ENCODE peak calls at places on chromosome 19, in ten cellular contexts. Y is breast epithelium, E is GM12865, M is hepatocyte, D is cardiac fibroblast, L is GM20000, F is foreskin fibroblast, W is choroid plexus epithelial cell, A is neural crest cell, U is dorsolateral prefrontal cortex. B is an unnamed sample.

GRCh38 chr19:46495789-46496099 is at the start of gene PNMA8B:
- DNase-seq in Y (no peak), W (peak), E (peak), M (peak), L (peak), U (peak), D (peak), F (peak), A (peak), B (no peak)

GRCh38 chr19:35114656-35115537 is 726 bp upstream of the FXYD3 start:
- DNase-seq in L (peak), W (peak), D (peak), A (peak), E (peak), Y (peak), F (no peak), U (peak), M (peak), B (peak)

GRCh38 chr19:1975081-1975480 is 34.1 kb downstream of the CSNK1G2 start:
- DNase-seq in E (no peak), M (no peak), Y (no peak), A (no peak), L (no peak), F (no peak), W (no peak), U (no peak), D (peak), B (no peak)

GRCh38 chr19:28737021-28737525 is 475.9 kb downstream of the UQCRFS1 start:
- DNase-seq in U (no peak), E (peak), A (no peak), L (peak), W (peak), F (peak), Y (no peak), M (peak), D (peak), B (no peak)

GRCh38 chr19:4354897-4355296 is 11.5 kb downstream of the MPND start:
- DNase-seq in D (no peak), U (no peak), A (no peak), M (peak), L (no peak), Y (no peak), W (no peak), E (no peak), F (no peak), B (no peak)

GRCh38 chr19:55086730-55087541 is 11.3 kb downstream of the EPS8L1 start:
- DNase-seq in L (peak), M (peak), F (peak), A (peak), Y (peak), U (peak), E (peak), D (peak), W (peak), B (peak)

GRCh38 chr19:3367572-3368440 is 1.4 kb downstream of the NFIC start:
- DNase-seq in W (no peak), Y (no peak), U (no peak), D (no peak), M (no peak), F (no peak), A (no peak), E (peak), L (no peak), B (no peak)

GRCh38 chr19:17997969-17998826 is 9.8 kb upstream of the ARRDC2 start:
- DNase-seq in U (no peak), F (peak), D (peak), L (no peak), A (no peak), M (peak), W (no peak), Y (no peak), E (no peak), B (no peak)

GRCh38 chr19:7652061-7652641 is 15.2 kb downstream of the STXBP2 start:
- DNase-seq in Y (peak), W (peak), E (peak), L (peak), D (peak), M (peak), U (peak), F (peak), A (peak), B (peak)

GRCh38 chr19:44643605-44644390 is at the start of gene PVR:
- DNase-seq in D (peak), U (peak), A (peak), W (peak), L (peak), M (peak), Y (peak), E (peak), F (peak), B (peak)

GRCh38 chr19:46284635-46285034 is 12.2 kb upstream of the HIF3A start:
- DNase-seq in U (no peak), Y (no peak), A (no peak), E (no peak), F (no peak), M (no peak), W (no peak), L (no peak), D (no peak), B (no peak)

GRCh38 chr19:33998739-33999345 is 173.5 kb upstream of the LSM14A start:
- DNase-seq in E (no peak), L (no peak), D (peak), F (no peak), M (no peak), W (peak), A (no peak), U (no peak), Y (no peak), B (no peak)

GRCh38 chr19:3570619-3571018 is 2.1 kb upstream of the HMG20B start:
- DNase-seq in F (no peak), D (no peak), W (no peak), Y (no peak), E (no peak), U (no peak), M (no peak), A (no peak), L (no peak), B (no peak)

GRCh38 chr19:36160821-36161596 is 8.8 kb upstream of the COX7A1 start:
- DNase-seq in D (no peak), U (no peak), E (no peak), Y (no peak), W (no peak), M (no peak), L (no peak), A (no peak), F (no peak), B (no peak)

GRCh38 chr19:6976197-6976596 is 45.0 kb downstream of the MBD3L2B start:
- DNase-seq in D (no peak), W (no peak), Y (no peak), U (no peak), A (no peak), E (no peak), F (no peak), M (no peak), L (no peak), B (no peak)

GRCh38 chr19:46426506-46427162 is 2.1 kb downstream of the PNMA8C start:
- DNase-seq in F (peak), W (peak), U (peak), Y (no peak), L (peak), D (peak), A (peak), E (peak), M (peak), B (no peak)

GRCh38 chr19:43555185-43555770 is 20.0 kb downstream of the XRCC1 start:
- DNase-seq in D (peak), E (peak), A (peak), Y (peak), W (peak), L (peak), M (peak), U (peak), F (peak), B (peak)

GRCh38 chr19:7759156-7759555 is 3.9 kb upstream of the CLEC4M start:
- DNase-seq in E (no peak), L (no peak), D (no peak), A (no peak), Y (no peak), U (no peak), W (no peak), F (no peak), M (no peak), B (no peak)

GRCh38 chr19:56133858-56134654 is 7.0 kb upstream of the ZNF444 start:
- DNase-seq in E (peak), W (no peak), F (no peak), D (no peak), L (peak), M (no peak), A (no peak), Y (no peak), U (no peak), B (peak)

GRCh38 chr19:56838930-56839664 is 1.4 kb downstream of the PEG3 start:
- DNase-seq in U (peak), Y (peak), A (no peak), L (no peak), W (peak), D (peak), M (no peak), E (no peak), F (peak), B (no peak)

GRCh38 chr19:2624537-2625091 is 77.9 kb downstream of the GNG7 start:
- DNase-seq in Y (no peak), F (no peak), D (no peak), M (peak), U (no peak), L (peak), W (no peak), E (peak), A (no peak), B (no peak)

DNA sequence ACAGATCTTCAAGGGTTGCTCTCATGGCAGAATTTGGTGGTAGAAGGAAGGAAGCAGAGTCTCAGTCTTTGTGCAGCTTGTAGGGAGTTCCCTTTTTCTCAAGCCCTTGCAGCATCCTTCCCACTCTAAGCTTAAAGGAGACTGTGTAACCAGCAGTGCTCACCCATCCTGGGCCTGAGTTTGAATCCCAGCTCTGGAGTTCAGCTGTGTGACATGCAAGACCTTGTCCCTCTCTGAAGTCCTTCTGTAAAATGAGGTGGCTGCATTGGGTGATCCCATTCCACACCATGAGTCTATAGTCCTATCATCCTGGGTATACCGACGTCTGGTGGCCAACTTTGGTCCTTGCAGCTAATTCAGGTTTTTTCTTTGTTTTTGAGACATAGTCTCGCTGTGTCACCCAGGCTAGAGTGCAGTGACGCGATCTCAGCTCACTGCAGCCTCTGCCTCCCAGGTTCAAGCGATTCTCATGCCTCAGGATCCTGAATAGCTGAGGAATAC is 9.8 kb downstream of the SIGLEC10 start:
- DNase-seq in M (peak), L (no peak), F (peak), A (no peak), D (peak), E (peak), Y (no peak), U (no peak), W (peak), B (no peak)
- TF ChIP-seq CTCF in M (peak), L (peak), F (peak), A (peak), D (peak), E (peak), Y (peak), U (peak), W (peak), B (peak)

GRCh38 chr19:47514869-47515588 is at the start of gene NAPA:
- DNase-seq in Y (peak), L (peak), F (peak), A (peak), E (peak), W (peak), M (peak), D (peak), U (peak), B (peak)
- TF ChIP-seq CTCF in Y (no peak), L (peak), F (no peak), A (no peak), E (no peak), W (no peak), M (no peak), D (no peak), U (no peak), B (no peak)

GRCh38 chr19:58399903-58400637 is 4.6 kb downstream of the RNF225 start:
- DNase-seq in L (no peak), W (no peak), U (no peak), A (no peak), Y (peak), D (no peak), M (no peak), E (no peak), F (no peak), B (no peak)

GRCh38 chr19:58400638-58400915 is 5.1 kb downstream of the RNF225 start:
- DNase-seq in W (no peak), U (no peak), M (no peak), F (no peak), Y (no peak), A (no peak), E (no peak), L (no peak), D (no peak), B (no peak)

GRCh38 chr19:58401825-58402433 is 6.5 kb downstream of the RNF225 start:
- DNase-seq in A (no peak), F (no peak), U (no peak), E (no peak), M (no peak), L (peak), Y (peak), W (no peak), D (no peak), B (no peak)

GRCh38 chr19:58398545-58398944 is 3.1 kb downstream of the RNF225 start:
- DNase-seq in U (no peak), M (no peak), Y (no peak), D (no peak), W (no peak), F (no peak), L (no peak), A (no peak), E (no peak), B (no peak)

GRCh38 chr19:58400916-58401824 is 5.7 kb downstream of the RNF225 start:
- DNase-seq in D (peak), A (peak), W (peak), U (peak), Y (peak), M (peak), F (peak), E (peak), L (peak), B (peak)
- TF ChIP-seq CTCF in D (no peak), A (no peak), W (peak), U (no peak), Y (no peak), M (peak), F (no peak), E (no peak), L (no peak), B (peak)

DNA sequence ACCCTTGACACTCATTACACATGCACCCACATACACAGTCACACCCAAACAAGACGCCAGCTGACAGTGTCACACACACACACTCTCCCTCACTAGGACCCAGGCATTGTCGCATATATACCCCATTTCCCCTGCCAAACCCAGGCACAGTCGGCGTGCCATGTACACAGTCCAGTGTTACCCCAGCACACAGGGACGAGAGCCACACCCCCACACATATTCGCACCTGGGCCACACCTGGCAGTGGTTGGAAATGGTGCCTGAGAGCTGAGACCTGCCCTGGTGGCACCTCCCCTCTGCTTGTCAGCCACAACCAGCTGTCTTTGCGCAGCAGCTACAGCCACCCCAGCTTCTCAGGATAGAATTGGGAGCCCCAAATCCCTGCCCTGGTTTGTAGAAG is 9.0 kb downstream of the NFIX start:
- DNase-seq in M (no peak), F (no peak), W (no peak), U (no peak), Y (no peak), D (no peak), E (no peak), A (no peak), L (no peak), B (no peak)
- TF ChIP-seq CTCF in M (no peak), F (no peak), W (no peak), U (no peak), Y (no peak), D (no peak), E (no peak), A (no peak), L (no peak), B (no peak)